ENCODE peak calls at places on chromosomes 7 and 10, in nine cellular contexts. One of them, this sample, is unnamed.

GRCh38 chr10:131946880-131947279 is 34.8 kb downstream of the BNIP3 start:
- DNase-seq in left ventricle myocardium inferior: no peak
- DNase-seq in BJ: no peak
- DNase-seq in mammary epithelial cell: no peak
- DNase-seq in tibial artery: peak; percentile 40
- DNase-seq in mucosa of descending colon: no peak
- DNase-seq in neural progenitor cell: no peak
- DNase-seq in WERI-Rb-1: no peak
- DNase-seq in OCI-LY7: no peak
- DNase-seq in this sample: no peak

GRCh38 chr10:13346280-13346819 is 1.7 kb downstream of the SEPHS1 start:
- DNase-seq in WERI-Rb-1: no peak
- DNase-seq in mammary epithelial cell: peak; percentile 49
- DNase-seq in neural progenitor cell: peak; percentile 21
- DNase-seq in OCI-LY7: no peak
- DNase-seq in mucosa of descending colon: no peak
- DNase-seq in left ventricle myocardium inferior: no peak
- DNase-seq in tibial artery: no peak
- DNase-seq in BJ: no peak
- DNase-seq in this sample: peak; percentile 83

GRCh38 chr7:118372530-118372929 is 148.0 kb downstream of the ANKRD7 start:
- DNase-seq in OCI-LY7: no peak
- DNase-seq in left ventricle myocardium inferior: no peak
- DNase-seq in tibial artery: no peak
- DNase-seq in BJ: no peak
- DNase-seq in mammary epithelial cell: no peak
- DNase-seq in mucosa of descending colon: no peak
- DNase-seq in WERI-Rb-1: peak; percentile 57
- DNase-seq in neural progenitor cell: no peak
- DNase-seq in this sample: no peak

GRCh38 chr7:142375710-142376313 is 118.0 kb upstream of the PRSS58 start:
- DNase-seq in WERI-Rb-1: peak; percentile 92
- DNase-seq in BJ: no peak
- DNase-seq in OCI-LY7: no peak
- DNase-seq in neural progenitor cell: peak; percentile 59
- DNase-seq in mammary epithelial cell: peak; percentile 66
- DNase-seq in tibial artery: no peak
- DNase-seq in left ventricle myocardium inferior: no peak
- DNase-seq in mucosa of descending colon: no peak
- DNase-seq in this sample: no peak

GRCh38 chr7:157758468-157759245 is 421.9 kb downstream of the DNAJB6 start:
- DNase-seq in WERI-Rb-1: no peak
- DNase-seq in mucosa of descending colon: no peak
- DNase-seq in neural progenitor cell: no peak
- DNase-seq in left ventricle myocardium inferior: no peak
- DNase-seq in BJ: no peak
- DNase-seq in tibial artery: no peak
- DNase-seq in OCI-LY7: no peak
- DNase-seq in mammary epithelial cell: no peak
- DNase-seq in this sample: no peak

GRCh38 chr7:155769701-155770100 is 42.6 kb downstream of the SHH start:
- DNase-seq in neural progenitor cell: no peak
- DNase-seq in BJ: peak; percentile 66
- DNase-seq in mammary epithelial cell: no peak
- DNase-seq in left ventricle myocardium inferior: no peak
- DNase-seq in OCI-LY7: no peak
- DNase-seq in tibial artery: no peak
- DNase-seq in WERI-Rb-1: no peak
- DNase-seq in mucosa of descending colon: no peak
- DNase-seq in this sample: peak; percentile 79

GRCh38 chr7:9645756-9646155 is 1212.3 kb downstream of the NXPH1 start:
- DNase-seq in OCI-LY7: no peak
- DNase-seq in tibial artery: no peak
- DNase-seq in neural progenitor cell: no peak
- DNase-seq in mammary epithelial cell: no peak
- DNase-seq in BJ: no peak
- DNase-seq in left ventricle myocardium inferior: no peak
- DNase-seq in WERI-Rb-1: no peak
- DNase-seq in mucosa of descending colon: no peak
- DNase-seq in this sample: no peak

GRCh38 chr7:130912910-130913720 is 179.1 kb upstream of the KLF14 start:
- DNase-seq in BJ: peak; percentile 95
- DNase-seq in neural progenitor cell: peak; percentile 41
- DNase-seq in mucosa of descending colon: peak; percentile 86
- DNase-seq in left ventricle myocardium inferior: peak; percentile 49
- DNase-seq in OCI-LY7: peak; percentile 78
- DNase-seq in mammary epithelial cell: peak; percentile 99
- DNase-seq in WERI-Rb-1: no peak
- DNase-seq in tibial artery: peak; percentile 87
- DNase-seq in this sample: peak; percentile 100

GRCh38 chr10:48365668-48366067 is 59.2 kb downstream of the MAPK8 start:
- DNase-seq in left ventricle myocardium inferior: no peak
- DNase-seq in tibial artery: no peak
- DNase-seq in neural progenitor cell: no peak
- DNase-seq in OCI-LY7: no peak
- DNase-seq in mucosa of descending colon: no peak
- DNase-seq in WERI-Rb-1: no peak
- DNase-seq in mammary epithelial cell: peak; percentile 32
- DNase-seq in BJ: no peak
- DNase-seq in this sample: no peak

GRCh38 chr10:56370217-56371113 is 9.4 kb upstream of the ZWINT start:
- DNase-seq in mucosa of descending colon: no peak
- DNase-seq in mammary epithelial cell: peak; percentile 30
- DNase-seq in WERI-Rb-1: no peak
- DNase-seq in neural progenitor cell: peak; percentile 16
- DNase-seq in BJ: no peak
- DNase-seq in tibial artery: no peak
- DNase-seq in left ventricle myocardium inferior: no peak
- DNase-seq in OCI-LY7: peak; percentile 69
- DNase-seq in this sample: no peak

GRCh38 chr10:69215405-69216176 is 4.5 kb upstream of the HKDC1 start:
- DNase-seq in left ventricle myocardium inferior: no peak
- DNase-seq in BJ: no peak
- DNase-seq in neural progenitor cell: no peak
- DNase-seq in tibial artery: no peak
- DNase-seq in WERI-Rb-1: no peak
- DNase-seq in mucosa of descending colon: no peak
- DNase-seq in OCI-LY7: no peak
- DNase-seq in mammary epithelial cell: no peak
- DNase-seq in this sample: no peak

GRCh38 chr7:134378562-134378961 is 61.8 kb upstream of the SLC35B4 start:
- DNase-seq in tibial artery: no peak
- DNase-seq in neural progenitor cell: no peak
- DNase-seq in left ventricle myocardium inferior: no peak
- DNase-seq in mucosa of descending colon: no peak
- DNase-seq in mammary epithelial cell: no peak
- DNase-seq in WERI-Rb-1: no peak
- DNase-seq in BJ: no peak
- DNase-seq in OCI-LY7: no peak
- DNase-seq in this sample: no peak

GRCh38 chr7:150567846-150568245 is 656 bp downstream of the GIMAP4 start:
- DNase-seq in mammary epithelial cell: no peak
- DNase-seq in OCI-LY7: no peak
- DNase-seq in neural progenitor cell: no peak
- DNase-seq in BJ: no peak
- DNase-seq in WERI-Rb-1: no peak
- DNase-seq in left ventricle myocardium inferior: no peak
- DNase-seq in mucosa of descending colon: no peak
- DNase-seq in tibial artery: no peak
- DNase-seq in this sample: no peak

GRCh38 chr7:149454006-149454405 is 6.9 kb downstream of the ZNF777 start:
- DNase-seq in OCI-LY7: no peak
- DNase-seq in WERI-Rb-1: no peak
- DNase-seq in tibial artery: no peak
- DNase-seq in BJ: no peak
- DNase-seq in mammary epithelial cell: no peak
- DNase-seq in left ventricle myocardium inferior: no peak
- DNase-seq in mucosa of descending colon: no peak
- DNase-seq in neural progenitor cell: no peak
- DNase-seq in this sample: no peak

GRCh38 chr7:91079491-91079890 is 184.7 kb upstream of the FZD1 start:
- DNase-seq in WERI-Rb-1: no peak
- DNase-seq in tibial artery: no peak
- DNase-seq in left ventricle myocardium inferior: no peak
- DNase-seq in BJ: no peak
- DNase-seq in OCI-LY7: no peak
- DNase-seq in mucosa of descending colon: no peak
- DNase-seq in neural progenitor cell: no peak
- DNase-seq in mammary epithelial cell: no peak
- DNase-seq in this sample: peak; percentile 47

GRCh38 chr10:8543361-8544056 is 489.0 kb downstream of the GATA3 start:
- DNase-seq in OCI-LY7: no peak
- DNase-seq in left ventricle myocardium inferior: no peak
- DNase-seq in neural progenitor cell: no peak
- DNase-seq in BJ: no peak
- DNase-seq in tibial artery: no peak
- DNase-seq in mucosa of descending colon: no peak
- DNase-seq in WERI-Rb-1: no peak
- DNase-seq in mammary epithelial cell: peak; percentile 80
- DNase-seq in this sample: no peak

GRCh38 chr10:70312972-70313371 is 29.2 kb upstream of the NPFFR1 start:
- DNase-seq in neural progenitor cell: no peak
- DNase-seq in BJ: no peak
- DNase-seq in OCI-LY7: no peak
- DNase-seq in mucosa of descending colon: no peak
- DNase-seq in left ventricle myocardium inferior: no peak
- DNase-seq in mammary epithelial cell: no peak
- DNase-seq in WERI-Rb-1: no peak
- DNase-seq in tibial artery: no peak
- DNase-seq in this sample: peak; percentile 67

GRCh38 chr10:111128331-111129167 is 51.7 kb downstream of the ADRA2A start:
- DNase-seq in mucosa of descending colon: peak; percentile 59
- DNase-seq in OCI-LY7: no peak
- DNase-seq in left ventricle myocardium inferior: no peak
- DNase-seq in WERI-Rb-1: no peak
- DNase-seq in tibial artery: no peak
- DNase-seq in mammary epithelial cell: no peak
- DNase-seq in neural progenitor cell: no peak
- DNase-seq in BJ: no peak
- DNase-seq in this sample: no peak

GRCh38 chr10:113111900-113112853 is 162.1 kb downstream of the TCF7L2 start:
- DNase-seq in OCI-LY7: no peak
- DNase-seq in left ventricle myocardium inferior: no peak
- DNase-seq in neural progenitor cell: no peak
- DNase-seq in mucosa of descending colon: no peak
- DNase-seq in mammary epithelial cell: peak; percentile 39
- DNase-seq in WERI-Rb-1: no peak
- DNase-seq in BJ: peak; percentile 31
- DNase-seq in tibial artery: peak; percentile 83
- DNase-seq in this sample: peak; percentile 78

GRCh38 chr7:47337531-47337930 is 244.4 kb downstream of the TNS3 start:
- DNase-seq in BJ: no peak
- DNase-seq in OCI-LY7: peak; percentile 6
- DNase-seq in mucosa of descending colon: no peak
- DNase-seq in left ventricle myocardium inferior: peak; percentile 51
- DNase-seq in neural progenitor cell: no peak
- DNase-seq in WERI-Rb-1: no peak
- DNase-seq in mammary epithelial cell: no peak
- DNase-seq in tibial artery: no peak
- DNase-seq in this sample: no peak

GRCh38 chr10:127092916-127093315 is 103.5 kb downstream of the INSYN2A start:
- DNase-seq in neural progenitor cell: no peak
- DNase-seq in mucosa of descending colon: no peak
- DNase-seq in WERI-Rb-1: no peak
- DNase-seq in tibial artery: no peak
- DNase-seq in OCI-LY7: no peak
- DNase-seq in left ventricle myocardium inferior: no peak
- DNase-seq in mammary epithelial cell: no peak
- DNase-seq in BJ: no peak
- DNase-seq in this sample: no peak

GRCh38 chr7:143389316-143390097 is 8.4 kb downstream of the ZYX start:
- DNase-seq in left ventricle myocardium inferior: no peak
- DNase-seq in tibial artery: peak; percentile 63
- DNase-seq in mucosa of descending colon: no peak
- DNase-seq in neural progenitor cell: no peak
- DNase-seq in BJ: no peak
- DNase-seq in mammary epithelial cell: no peak
- DNase-seq in OCI-LY7: no peak
- DNase-seq in WERI-Rb-1: no peak
- DNase-seq in this sample: peak; percentile 53
- TF ChIP-seq CTCF in left ventricle myocardium inferior: no peak
- TF ChIP-seq CTCF in tibial artery: no peak
- TF ChIP-seq CTCF in mucosa of descending colon: no peak
- TF ChIP-seq CTCF in neural progenitor cell: no peak
- TF ChIP-seq CTCF in BJ: peak; percentile 8
- TF ChIP-seq CTCF in mammary epithelial cell: peak; percentile 13
- TF ChIP-seq CTCF in OCI-LY7: no peak
- TF ChIP-seq CTCF in WERI-Rb-1: no peak
- TF ChIP-seq CTCF in this sample: no peak

GRCh38 chr10:88117869-88118632 is 254.6 kb downstream of the PTEN start:
- DNase-seq in tibial artery: no peak
- DNase-seq in mucosa of descending colon: no peak
- DNase-seq in mammary epithelial cell: no peak
- DNase-seq in neural progenitor cell: peak; percentile 21
- DNase-seq in BJ: no peak
- DNase-seq in WERI-Rb-1: no peak
- DNase-seq in left ventricle myocardium inferior: no peak
- DNase-seq in OCI-LY7: peak; percentile 59
- DNase-seq in this sample: no peak
- H3K4me3 ChIP-seq in tibial artery: no peak overlapping the region
- H3K4me3 ChIP-seq in mucosa of descending colon: no peak overlapping the region
- H3K4me3 ChIP-seq in mammary epithelial cell: no peak overlapping the region
- H3K4me3 ChIP-seq in neural progenitor cell: no peak overlapping the region
- H3K4me3 ChIP-seq in BJ: no peak overlapping the region
- H3K4me3 ChIP-seq in WERI-Rb-1: no peak overlapping the region
- H3K4me3 ChIP-seq in left ventricle myocardium inferior: no peak overlapping the region
- H3K4me3 ChIP-seq in OCI-LY7: no peak overlapping the region
- H3K4me3 ChIP-seq in this sample: no peak overlapping the region

GRCh38 chr10:75935650-75936400 is 504.4 kb downstream of the LRMDA start:
- DNase-seq in tibial artery: no peak
- DNase-seq in left ventricle myocardium inferior: no peak
- DNase-seq in OCI-LY7: no peak
- DNase-seq in mucosa of descending colon: no peak
- DNase-seq in BJ: no peak
- DNase-seq in neural progenitor cell: no peak
- DNase-seq in mammary epithelial cell: no peak
- DNase-seq in WERI-Rb-1: no peak
- DNase-seq in this sample: no peak
- TF ChIP-seq CTCF in tibial artery: no peak
- TF ChIP-seq CTCF in left ventricle myocardium inferior: no peak
- TF ChIP-seq CTCF in OCI-LY7: no peak
- TF ChIP-seq CTCF in mucosa of descending colon: no peak
- TF ChIP-seq CTCF in BJ: no peak
- TF ChIP-seq CTCF in neural progenitor cell: no peak
- TF ChIP-seq CTCF in mammary epithelial cell: no peak
- TF ChIP-seq CTCF in WERI-Rb-1: no peak
- TF ChIP-seq CTCF in this sample: no peak

DNA sequence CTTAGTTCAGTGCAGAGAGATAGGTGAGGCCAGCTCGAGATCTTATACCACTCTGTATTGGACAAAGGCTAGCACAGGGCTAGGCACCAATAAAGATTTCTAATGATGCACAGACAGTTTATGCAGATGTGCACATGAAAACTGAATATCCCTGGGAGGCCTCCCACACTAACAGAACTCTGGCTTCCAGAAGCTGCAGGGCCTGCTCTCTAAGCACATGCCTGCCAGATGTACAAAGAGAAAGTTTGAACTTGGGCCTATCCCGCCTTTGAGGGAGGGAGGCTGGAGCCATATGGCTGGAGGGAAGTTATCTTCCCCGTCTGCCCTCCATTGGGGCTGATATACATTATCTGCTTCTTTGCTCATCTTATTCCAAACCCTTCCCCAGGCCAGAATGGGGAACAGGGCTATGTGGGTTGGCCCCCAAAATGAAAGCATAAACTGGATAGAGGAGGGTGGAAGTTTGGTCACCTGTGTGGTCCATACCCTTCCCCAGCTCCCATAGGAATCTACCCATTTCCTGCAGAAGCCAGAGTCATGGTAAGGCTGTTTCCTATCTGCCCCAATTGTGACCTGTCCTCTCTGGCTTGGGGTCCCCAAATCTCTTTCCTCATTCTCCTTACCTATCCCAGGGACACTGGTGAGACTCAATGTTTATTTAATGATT is 3.8 kb downstream of the KAZALD1 start:
- DNase-seq in WERI-Rb-1: peak; percentile 34
- DNase-seq in left ventricle myocardium inferior: no peak
- DNase-seq in mucosa of descending colon: no peak
- DNase-seq in tibial artery: no peak
- DNase-seq in neural progenitor cell: no peak
- DNase-seq in BJ: no peak
- DNase-seq in OCI-LY7: no peak
- DNase-seq in mammary epithelial cell: no peak
- DNase-seq in this sample: peak; percentile 85
- H3K4me3 ChIP-seq in WERI-Rb-1: peak overlapping the region; percentile 68
- H3K4me3 ChIP-seq in left ventricle myocardium inferior: peak overlapping the region; percentile 76
- H3K4me3 ChIP-seq in mucosa of descending colon: no peak overlapping the region
- H3K4me3 ChIP-seq in tibial artery: peak overlapping the region; percentile 57
- H3K4me3 ChIP-seq in neural progenitor cell: no peak overlapping the region
- H3K4me3 ChIP-seq in BJ: peak overlapping the region; percentile 50
- H3K4me3 ChIP-seq in OCI-LY7: no peak overlapping the region
- H3K4me3 ChIP-seq in mammary epithelial cell: peak overlapping the region; percentile 51
- H3K4me3 ChIP-seq in this sample: peak overlapping the region; percentile 61